ENCODE peak calls at places on chromosomes 13 and 19, in nine cellular contexts. M, J, K, Z, L, E, O, W and U are unnamed samples.
A peak's percentile ranks its signal among the peaks of the same experiment; 100 is the strongest.

GRCh38 chr19:7611541-7612279 is 16.0 kb downstream of the CAMSAP3 start:
- DNase-seq in M (no peak), J (no peak), K (no peak), Z (no peak), L (no peak), E (no peak), O (no peak), W (no peak), U (no peak)

GRCh38 chr19:55160128-55160985 is 2.8 kb upstream of the TNNI3 start:
- DNase-seq in M (peak; percentile 87), J (peak; percentile 64), K (peak; percentile 92), Z (peak; percentile 73), L (peak; percentile 73), E (no peak), O (peak; percentile 69), W (peak; percentile 93), U (peak; percentile 44)

GRCh38 chr19:6105444-6105843 is 4.9 kb downstream of the RFX2 start:
- DNase-seq in M (no peak), J (no peak), K (no peak), Z (no peak), L (no peak), E (no peak), O (no peak), W (no peak), U (no peak)

GRCh38 chr13:25966086-25966485 is 85.7 kb downstream of the SHISA2 start:
- DNase-seq in M (no peak), J (no peak), K (no peak), Z (no peak), L (no peak), E (no peak), O (no peak), W (no peak), U (no peak)

GRCh38 chr19:19270749-19271571 is 2.1 kb downstream of the TM6SF2 start:
- DNase-seq in M (no peak), J (no peak), K (no peak), Z (no peak), L (no peak), E (no peak), O (no peak), W (no peak), U (no peak)

GRCh38 chr13:50594276-50594970 is 249.1 kb downstream of the DLEU7 start:
- DNase-seq in M (peak; percentile 52), J (no peak), K (no peak), Z (no peak), L (no peak), E (no peak), O (no peak), W (no peak), U (no peak)

GRCh38 chr13:93080587-93080986 is 146.0 kb upstream of the GPC6 start:
- DNase-seq in M (peak; percentile 33), J (no peak), K (no peak), Z (no peak), L (no peak), E (peak; percentile 55), O (no peak), W (no peak), U (no peak)

GRCh38 chr13:111037838-111038397 is 77.2 kb upstream of the ARHGEF7 start:
- DNase-seq in M (no peak), J (no peak), K (no peak), Z (no peak), L (no peak), E (no peak), O (no peak), W (no peak), U (no peak)

GRCh38 chr13:29362849-29363604 is 232.5 kb downstream of the SLC7A1 start:
- DNase-seq in M (peak; percentile 50), J (peak; percentile 5), K (no peak), Z (no peak), L (peak; percentile 38), E (peak; percentile 5), O (peak; percentile 5), W (peak; percentile 42), U (peak; percentile 65)

GRCh38 chr19:3470500-3471128 is 9.7 kb downstream of the SMIM24 start:
- DNase-seq in M (no peak), J (no peak), K (no peak), Z (no peak), L (no peak), E (no peak), O (no peak), W (no peak), U (no peak)

GRCh38 chr19:49106648-49107135 is 7.5 kb upstream of the LIN7B start:
- DNase-seq in M (peak; percentile 68), J (peak; percentile 41), K (no peak), Z (peak; percentile 49), L (no peak), E (no peak), O (peak; percentile 46), W (peak; percentile 40), U (no peak)

GRCh38 chr19:49858591-49858985 is 7.6 kb downstream of the PTOV1 start:
- DNase-seq in M (no peak), J (no peak), K (no peak), Z (no peak), L (peak; percentile 25), E (no peak), O (no peak), W (no peak), U (no peak)

GRCh38 chr13:111210082-111210481 is 95.0 kb downstream of the ARHGEF7 start:
- DNase-seq in M (no peak), J (no peak), K (no peak), Z (no peak), L (no peak), E (no peak), O (no peak), W (no peak), U (no peak)

GRCh38 chr13:43136940-43137574 is 113.7 kb downstream of the DNAJC15 start:
- DNase-seq in M (no peak), J (no peak), K (no peak), Z (no peak), L (no peak), E (no peak), O (no peak), W (no peak), U (no peak)

GRCh38 chr13:52009985-52010384 is 1.3 kb downstream of the ATP7B start:
- DNase-seq in M (no peak), J (no peak), K (no peak), Z (no peak), L (no peak), E (no peak), O (no peak), W (no peak), U (no peak)

GRCh38 chr13:48715977-48716376 is 62.2 kb downstream of the CYSLTR2 start:
- DNase-seq in M (no peak), J (no peak), K (no peak), Z (no peak), L (no peak), E (no peak), O (no peak), W (no peak), U (peak; percentile 3)

GRCh38 chr13:26867451-26868067 is 107.0 kb upstream of the GPR12 start:
- DNase-seq in M (peak; percentile 2), J (no peak), K (no peak), Z (no peak), L (no peak), E (no peak), O (no peak), W (no peak), U (no peak)

GRCh38 chr19:35522745-35523327 is 5.3 kb downstream of the SBSN start:
- DNase-seq in M (no peak), J (no peak), K (no peak), Z (no peak), L (no peak), E (no peak), O (no peak), W (no peak), U (no peak)

GRCh38 chr13:31946091-31946770 is 85.3 kb upstream of the FRY start:
- DNase-seq in M (no peak), J (no peak), K (no peak), Z (no peak), L (no peak), E (no peak), O (no peak), W (no peak), U (no peak)

GRCh38 chr13:108755084-108755483 is 125.7 kb downstream of the MYO16 start:
- DNase-seq in M (peak; percentile 63), J (no peak), K (no peak), Z (no peak), L (no peak), E (no peak), O (no peak), W (no peak), U (no peak)

GRCh38 chr19:35310811-35311465 is 18.0 kb upstream of the CD22 start:
- DNase-seq in M (no peak), J (no peak), K (no peak), Z (no peak), L (no peak), E (no peak), O (no peak), W (no peak), U (no peak)

GRCh38 chr13:95509521-95510315 is 42.8 kb upstream of the CLDN10 start:
- DNase-seq in M (no peak), J (no peak), K (no peak), Z (no peak), L (no peak), E (no peak), O (no peak), W (no peak), U (no peak)

GRCh38 chr19:10760268-10760944 is 42.5 kb downstream of the DNM2 start:
- DNase-seq in M (peak; percentile 14), J (no peak), K (no peak), Z (no peak), L (no peak), E (peak; percentile 35), O (no peak), W (no peak), U (no peak)